ENCODE peak calls at places on chromosome 15, in five cellular contexts. S is HepG2, M is K562, H is GM12878, I is H1. W is an unnamed sample.

GRCh38 chr15:57216288-57216687 is 160.0 kb upstream of the CGNL1 start:
- DNase-seq in S (no peak), M (peak; percentile 9), I (no peak), H (no peak), W (no peak)

GRCh38 chr15:40250771-40251454 is 12.1 kb downstream of the PAK6 start:
- DNase-seq in M (no peak), S (no peak), H (no peak), I (no peak), W (no peak)

GRCh38 chr15:101137312-101137940 is 114.4 kb downstream of the CHSY1 start:
- DNase-seq in H (no peak), I (no peak), M (peak; percentile 70), S (no peak), W (no peak)

GRCh38 chr15:60483042-60483441 is 4.1 kb upstream of the ICE2 start:
- DNase-seq in S (no peak), I (no peak), M (no peak), H (no peak), W (no peak)

GRCh38 chr15:33547876-33548275 is 237.1 kb downstream of the RYR3 start:
- DNase-seq in I (peak; percentile 77), S (peak; percentile 13), H (no peak), M (peak; percentile 8), W (no peak)

GRCh38 chr15:25333049-25333448 is 105.8 kb downstream of the UBE3A start:
- DNase-seq in I (no peak), H (no peak), S (no peak), M (no peak), W (no peak)

GRCh38 chr15:55348281-55348778 is 29.3 kb downstream of the PIGB start:
- DNase-seq in H (no peak), M (no peak), I (no peak), S (no peak), W (no peak)

GRCh38 chr15:64134322-64134829 is 17.2 kb upstream of the SNX22 start:
- DNase-seq in S (no peak), M (no peak), H (no peak), I (no peak), W (no peak)

GRCh38 chr15:60297047-60297446 is 100.7 kb downstream of the ANXA2 start:
- DNase-seq in S (no peak), M (no peak), I (no peak), H (no peak), W (no peak)

GRCh38 chr15:45183001-45183400 is 4.8 kb downstream of the SHF start:
- DNase-seq in I (no peak), S (no peak), H (no peak), M (no peak), W (no peak)

GRCh38 chr15:25374143-25374542 is 64.7 kb downstream of the UBE3A start:
- DNase-seq in M (no peak), I (no peak), S (no peak), H (no peak), W (no peak)

GRCh38 chr15:95812491-95812890 is 518.0 kb upstream of the NR2F2 start:
- DNase-seq in M (no peak), S (no peak), I (no peak), H (no peak), W (no peak)

GRCh38 chr15:95113041-95113440 is 881.7 kb downstream of the MCTP2 start:
- DNase-seq in S (no peak), I (no peak), H (no peak), M (no peak), W (no peak)

GRCh38 chr15:87874896-87875661 is 381.5 kb downstream of the NTRK3 start:
- DNase-seq in H (no peak), S (no peak), M (no peak), I (no peak), W (no peak)

GRCh38 chr15:63059075-63059474 is 16.5 kb downstream of the TPM1 start:
- DNase-seq in I (no peak), H (no peak), M (no peak), S (no peak), W (no peak)

DNA sequence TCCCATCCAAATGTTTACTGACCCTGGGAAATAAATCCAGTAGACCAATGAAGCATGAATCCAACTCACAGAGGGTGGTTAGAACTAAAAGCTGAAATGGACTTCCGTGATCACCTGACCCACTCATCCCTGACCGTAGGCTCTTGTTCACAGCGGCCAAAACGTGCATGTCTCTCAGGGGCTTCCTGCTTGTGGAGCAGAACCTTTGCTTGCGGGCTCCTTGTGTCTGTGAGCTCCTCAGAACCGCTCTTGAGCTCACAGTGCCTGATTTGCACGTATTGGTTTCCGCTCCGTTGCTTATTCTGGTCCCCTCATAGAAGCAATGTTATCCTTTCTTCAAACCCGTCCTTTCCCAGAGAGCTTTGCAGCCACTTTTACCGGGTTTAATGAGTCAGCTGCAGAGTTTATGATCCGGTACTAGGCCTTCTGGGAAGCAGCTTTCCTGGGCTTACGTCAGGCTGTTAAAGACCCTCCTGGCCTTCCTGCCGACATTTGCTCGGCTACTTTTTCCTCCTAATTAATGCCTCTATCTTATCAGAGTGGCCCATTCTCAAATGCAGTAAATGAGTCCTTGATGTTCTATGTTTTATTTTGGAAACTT is 35.4 kb downstream of the LIPC start:
- DNase-seq in H (no peak), M (no peak), I (no peak), S (peak; percentile 83), W (peak; percentile 75)
- TF ChIP-seq SRF in H (no peak), M (no peak), I (no peak), S (no peak), W (no peak)

GRCh38 chr15:73826711-73827243 is 46.6 kb upstream of the TBC1D21 start:
- DNase-seq in I (no peak), M (peak; percentile 16), H (no peak), S (no peak), W (no peak)
- TF ChIP-seq SRF in I (no peak), M (no peak), H (no peak), S (no peak), W (no peak)

DNA sequence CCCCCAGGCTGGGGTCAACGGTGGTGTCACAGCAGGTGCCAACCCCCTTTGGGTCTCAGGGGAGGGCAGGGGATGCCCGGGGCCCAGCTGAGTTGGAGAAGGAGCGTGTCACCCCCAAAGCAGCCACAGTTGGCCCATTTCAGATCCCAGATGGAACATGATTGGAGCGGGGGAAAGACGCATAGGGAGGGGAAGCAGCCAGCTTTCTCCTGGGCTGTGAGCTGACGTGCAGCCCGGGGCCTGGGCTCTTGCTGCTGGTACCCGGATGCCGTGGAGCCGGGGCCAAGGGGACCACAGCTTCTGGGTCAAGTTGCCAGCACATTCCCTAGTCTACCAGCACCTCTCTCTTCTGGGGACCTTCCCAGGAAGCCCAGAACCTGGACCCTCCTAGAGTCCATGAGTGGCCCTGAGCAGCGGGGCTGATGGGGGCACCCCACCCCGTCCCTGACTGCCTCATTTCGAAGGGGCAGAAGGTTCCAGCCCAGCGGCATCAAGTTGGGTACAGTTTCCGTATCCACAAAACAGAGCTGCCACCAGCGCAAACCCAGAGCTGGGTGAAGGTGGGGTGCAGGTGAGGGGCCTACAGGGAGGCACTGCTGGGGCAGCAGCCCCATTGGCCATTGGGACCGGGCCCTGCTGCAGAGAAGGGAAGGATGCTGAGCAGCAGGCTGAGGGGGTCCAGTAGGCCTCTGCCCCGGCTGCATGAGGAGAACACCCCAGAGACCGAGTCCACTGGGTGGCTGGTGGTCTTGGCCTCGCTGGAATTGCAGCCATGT is 148.8 kb downstream of the NSMCE3 start:
- DNase-seq in M (no peak), S (no peak), H (no peak), I (no peak), W (no peak)
- TF ChIP-seq SRF in M (no peak), S (no peak), H (no peak), I (no peak), W (no peak)

GRCh38 chr15:38692789-38693062 is 128.1 kb upstream of the RASGRP1 start:
- DNase-seq in I (no peak), H (no peak), M (no peak), S (no peak), W (no peak)

GRCh38 chr15:38695249-38696119 is 130.9 kb upstream of the RASGRP1 start:
- DNase-seq in M (no peak), H (no peak), I (no peak), S (no peak), W (no peak)

GRCh38 chr15:38698215-38698614 is 133.6 kb upstream of the RASGRP1 start:
- DNase-seq in H (no peak), M (no peak), I (no peak), S (no peak), W (no peak)

GRCh38 chr15:38696790-38697495 is 132.3 kb upstream of the RASGRP1 start:
- DNase-seq in H (no peak), M (no peak), I (no peak), S (no peak), W (no peak)

GRCh38 chr15:38696120-38696727 is 131.6 kb upstream of the RASGRP1 start:
- DNase-seq in S (no peak), I (no peak), M (no peak), H (no peak), W (no peak)
- TF ChIP-seq SRF in S (no peak), I (no peak), M (no peak), H (no peak), W (no peak)

DNA sequence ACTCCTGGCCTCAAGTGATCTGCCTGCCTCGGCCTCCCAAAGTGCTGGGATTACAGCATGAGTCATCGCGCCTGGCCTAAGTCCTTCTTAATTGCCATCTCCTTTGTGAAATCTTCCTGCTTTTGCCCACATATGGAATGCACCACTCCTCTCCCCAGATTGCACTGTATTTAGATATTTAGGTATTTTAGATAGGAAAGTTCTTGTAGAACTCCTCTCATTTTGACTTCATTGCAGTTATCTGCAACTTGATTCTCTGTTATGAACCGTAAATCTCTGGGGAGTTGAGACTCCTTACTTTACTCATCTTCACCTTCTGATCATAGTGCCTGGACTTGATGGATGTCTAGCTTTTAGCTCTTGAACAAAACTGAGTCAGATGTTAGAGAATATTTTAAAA is 150.7 kb downstream of the AKAP13 start:
- DNase-seq in I (no peak), H (no peak), M (no peak), S (no peak), W (no peak)
- TF ChIP-seq SRF in I (no peak), H (no peak), M (no peak), S (no peak), W (no peak)

W was measured in HCT116.